ENCODE peak calls at places on chromosomes 6 and 20, in seven cellular contexts. K, H, Q, N, F, O and P are unnamed samples. For H3K4me1, the result is how much of the 10 kb centered on the place peaks cover.

GRCh38 chr6:129102741-129103140 is 219.8 kb downstream of the LAMA2 start:
- DNase-seq in K (no peak), H (no peak), Q (no peak), N (no peak), F (peak), O (no peak), P (peak)

GRCh38 chr20:7285918-7286556 is 518.6 kb downstream of the BMP2 start:
- DNase-seq in K (peak), H (no peak), Q (peak), N (peak), F (peak), O (peak), P (peak)

GRCh38 chr6:75526502-75527127 is 33.0 kb upstream of the FILIP1 start:
- DNase-seq in K (peak), H (no peak), Q (peak), N (peak), F (peak), O (peak), P (peak)

GRCh38 chr6:53230775-53231467 is 82.3 kb upstream of the GCM1 start:
- DNase-seq in K (no peak), H (no peak), Q (no peak), N (no peak), F (no peak), O (no peak), P (peak)

GRCh38 chr6:7590918-7591302 is 912 bp downstream of the SNRNP48 start:
- DNase-seq in K (no peak), H (no peak), Q (peak), N (peak), F (peak), O (peak), P (no peak)

GRCh38 chr20:20441259-20441658 is 73.4 kb downstream of the INSM1 start:
- DNase-seq in K (no peak), H (no peak), Q (peak), N (no peak), F (no peak), O (peak), P (no peak)

GRCh38 chr20:39568090-39568489 is 605.9 kb downstream of the DHX35 start:
- DNase-seq in K (peak), H (no peak), Q (no peak), N (no peak), F (no peak), O (no peak), P (no peak)

GRCh38 chr6:170140129-170140528 is 150.7 kb downstream of the DLL1 start:
- DNase-seq in K (no peak), H (no peak), Q (no peak), N (no peak), F (peak), O (no peak), P (no peak)

GRCh38 chr6:51515052-51515402 is 572.4 kb downstream of the PKHD1 start:
- DNase-seq in K (no peak), H (no peak), Q (no peak), N (no peak), F (no peak), O (no peak), P (peak)

GRCh38 chr20:24953204-24953565 is 4.1 kb downstream of the CST7 start:
- DNase-seq in K (no peak), H (no peak), Q (no peak), N (no peak), F (no peak), O (no peak), P (no peak)

GRCh38 chr20:62631336-62632317 is 10.7 kb upstream of the SLCO4A1 start:
- DNase-seq in K (no peak), H (no peak), Q (no peak), N (no peak), F (no peak), O (no peak), P (no peak)

GRCh38 chr20:31505903-31506302 is 8.3 kb upstream of the HM13 start:
- DNase-seq in K (no peak), H (no peak), Q (no peak), N (no peak), F (no peak), O (no peak), P (no peak)

GRCh38 chr20:31712112-31712553 is 10.5 kb downstream of the BCL2L1 start:
- DNase-seq in K (peak), H (no peak), Q (no peak), N (peak), F (no peak), O (peak), P (no peak)

GRCh38 chr6:138959521-138959920 is 28.5 kb downstream of the REPS1 start:
- DNase-seq in K (no peak), H (no peak), Q (no peak), N (no peak), F (no peak), O (no peak), P (no peak)

GRCh38 chr6:144219056-144219685 is 66.0 kb upstream of the UTRN start:
- DNase-seq in K (peak), H (no peak), Q (no peak), N (peak), F (no peak), O (peak), P (peak)

GRCh38 chr6:20542927-20543602 is 8.8 kb downstream of the CDKAL1 start:
- DNase-seq in K (peak), H (no peak), Q (no peak), N (no peak), F (no peak), O (no peak), P (no peak)

GRCh38 chr20:16128538-16129106 is 444.6 kb downstream of the KIF16B start:
- DNase-seq in K (no peak), H (no peak), Q (no peak), N (no peak), F (no peak), O (no peak), P (no peak)

GRCh38 chr20:46973801-46974200 is 79.2 kb downstream of the EYA2 start:
- DNase-seq in K (no peak), H (no peak), Q (no peak), N (no peak), F (no peak), O (no peak), P (peak)

GRCh38 chr6:52560462-52560861 is 16.4 kb downstream of the TRAM2 start:
- DNase-seq in K (no peak), H (no peak), Q (no peak), N (no peak), F (no peak), O (peak), P (no peak)

GRCh38 chr20:11431613-11432012 is 486.1 kb upstream of the BTBD3 start:
- DNase-seq in K (no peak), H (no peak), Q (no peak), N (no peak), F (no peak), O (no peak), P (no peak)

GRCh38 chr6:106629859-106630163 is 433 bp downstream of the QRSL1 start:
- DNase-seq in K (no peak), H (no peak), Q (no peak), N (no peak), F (no peak), O (no peak), P (no peak)

GRCh38 chr6:107435798-107436197 is 23.6 kb downstream of the PDSS2 start:
- DNase-seq in K (no peak), H (no peak), Q (no peak), N (no peak), F (no peak), O (no peak), P (no peak)

GRCh38 chr6:164247106-164247505 is 832.6 kb downstream of the QKI start:
- DNase-seq in K (no peak), H (no peak), Q (no peak), N (no peak), F (no peak), O (no peak), P (peak)

GRCh38 chr6:138647006-138647405 is 126.6 kb upstream of the CCDC28A start:
- DNase-seq in K (no peak), H (no peak), Q (no peak), N (no peak), F (no peak), O (no peak), P (no peak)

GRCh38 chr6:142537612-142538478 is 236.0 kb downstream of the ADGRG6 start:
- DNase-seq in K (no peak), H (no peak), Q (peak), N (no peak), F (no peak), O (peak), P (peak)

GRCh38 chr6:159979136-159979874 is 10.4 kb downstream of the IGF2R start:
- DNase-seq in K (peak), H (no peak), Q (peak), N (no peak), F (no peak), O (no peak), P (peak)

GRCh38 chr6:146289816-146290588 is 253.6 kb upstream of the RAB32 start:
- DNase-seq in K (no peak), H (no peak), Q (no peak), N (peak), F (peak), O (no peak), P (peak)

GRCh38 chr20:36792422-36792821 is 18.9 kb upstream of the DSN1 start:
- DNase-seq in K (peak), H (no peak), Q (peak), N (peak), F (no peak), O (peak), P (peak)

GRCh38 chr6:116003668-116004067 is 57.0 kb downstream of the FRK start:
- DNase-seq in K (no peak), H (no peak), Q (no peak), N (no peak), F (no peak), O (no peak), P (no peak)

GRCh38 chr6:2949121-2949520 is 22.2 kb downstream of the SERPINB6 start:
- DNase-seq in K (no peak), H (no peak), Q (peak), N (no peak), F (no peak), O (no peak), P (no peak)

GRCh38 chr6:154841109-154841508 is 107.9 kb downstream of the SCAF8 start:
- DNase-seq in K (no peak), H (no peak), Q (no peak), N (no peak), F (no peak), O (no peak), P (no peak)

GRCh38 chr6:43926644-43927524 is 156.9 kb downstream of the VEGFA start:
- DNase-seq in K (no peak), H (no peak), Q (peak), N (peak), F (peak), O (peak), P (peak)

GRCh38 chr20:47256665-47257236 is 99.7 kb downstream of the ZMYND8 start:
- DNase-seq in K (no peak), H (no peak), Q (no peak), N (no peak), F (no peak), O (no peak), P (no peak)

GRCh38 chr6:39208233-39208720 is 21.0 kb downstream of the KCNK5 start:
- DNase-seq in K (no peak), H (no peak), Q (no peak), N (no peak), F (no peak), O (no peak), P (peak)

GRCh38 chr6:144262470-144263369 is 22.4 kb upstream of the UTRN start:
- DNase-seq in K (no peak), H (no peak), Q (no peak), N (no peak), F (no peak), O (peak), P (no peak)

GRCh38 chr6:15398657-15399287 is 152.9 kb downstream of the JARID2 start:
- DNase-seq in K (peak), H (no peak), Q (peak), N (no peak), F (no peak), O (no peak), P (no peak)
- H3K4me1 ChIP-seq in K (under half), H (under half), Q (under half), N (under half), F (under half), O (under half), P (under half)

GRCh38 chr6:157984686-157985225 is 3.1 kb downstream of the SYNJ2 start:
- DNase-seq in K (no peak), H (no peak), Q (no peak), N (no peak), F (no peak), O (no peak), P (no peak)

GRCh38 chr6:157982297-157982579 is 575 bp downstream of the SYNJ2 start:
- DNase-seq in K (peak), H (no peak), Q (peak), N (peak), F (no peak), O (peak), P (peak)

GRCh38 chr6:157982580-157983438 is 1.1 kb downstream of the SYNJ2 start:
- DNase-seq in K (peak), H (no peak), Q (peak), N (no peak), F (peak), O (peak), P (no peak)

GRCh38 chr6:157984165-157984564 is 2.5 kb downstream of the SYNJ2 start:
- DNase-seq in K (no peak), H (no peak), Q (no peak), N (no peak), F (peak), O (no peak), P (no peak)

GRCh38 chr6:157983439-157984119 is 1.9 kb downstream of the SYNJ2 start:
- DNase-seq in K (no peak), H (no peak), Q (peak), N (no peak), F (peak), O (no peak), P (no peak)
- H3K4me3 ChIP-seq in K (no peak), H (no peak), Q (peak), N (peak), F (peak), O (no peak), P (no peak)

DNA sequence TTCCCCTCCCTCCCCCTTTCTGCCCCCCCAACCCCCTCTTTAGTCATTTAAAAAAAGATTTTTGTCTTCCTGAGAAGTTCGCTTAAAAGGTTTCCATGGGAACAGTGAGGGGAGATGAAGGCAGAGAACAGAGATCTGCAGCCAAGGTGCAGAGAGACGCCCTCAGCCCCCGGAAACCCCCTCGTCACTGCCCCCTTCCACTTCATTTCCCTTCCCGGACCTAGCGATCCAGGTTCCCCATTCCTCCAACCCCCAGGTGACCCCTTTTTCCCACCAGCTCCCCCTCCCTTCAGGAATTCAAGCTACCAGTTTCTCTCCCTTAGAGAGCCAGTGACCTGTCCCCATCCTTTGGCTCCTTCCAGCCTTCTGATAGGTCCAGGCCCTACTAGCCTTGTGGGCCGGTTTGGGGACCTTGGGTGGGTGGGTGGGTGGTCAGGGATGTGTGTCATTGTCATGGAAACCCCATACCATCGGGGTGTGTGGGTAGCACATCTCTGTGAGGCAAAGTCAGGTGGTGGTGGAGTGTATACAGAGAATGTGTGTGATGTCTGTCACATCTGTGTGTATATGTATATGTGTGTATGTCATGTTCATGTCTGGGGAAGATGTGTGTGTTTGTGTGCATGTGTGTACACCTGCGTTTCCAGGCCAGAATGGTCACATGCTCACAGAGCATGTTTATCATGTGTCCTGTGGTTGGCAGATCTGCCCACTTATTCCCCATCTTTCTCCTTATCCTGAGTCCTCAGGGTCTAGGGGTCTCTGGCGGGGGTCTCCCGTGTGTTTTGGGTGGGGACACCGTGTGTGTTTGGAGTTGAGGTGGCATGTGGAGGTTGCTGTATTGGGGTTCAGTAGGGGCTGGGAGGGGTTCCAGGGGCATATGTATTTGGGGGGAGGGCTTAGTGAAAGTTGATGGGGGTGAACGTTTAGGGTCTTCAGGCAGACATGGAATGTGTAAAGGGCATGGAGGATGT is 7.0 kb downstream of the SYNGAP1 start:
- DNase-seq in K (no peak), H (no peak), Q (peak), N (no peak), F (no peak), O (no peak), P (no peak)
- H3K27ac ChIP-seq in K (peak), H (peak), Q (peak), N (peak), F (peak), O (peak), P (no peak)

DNA sequence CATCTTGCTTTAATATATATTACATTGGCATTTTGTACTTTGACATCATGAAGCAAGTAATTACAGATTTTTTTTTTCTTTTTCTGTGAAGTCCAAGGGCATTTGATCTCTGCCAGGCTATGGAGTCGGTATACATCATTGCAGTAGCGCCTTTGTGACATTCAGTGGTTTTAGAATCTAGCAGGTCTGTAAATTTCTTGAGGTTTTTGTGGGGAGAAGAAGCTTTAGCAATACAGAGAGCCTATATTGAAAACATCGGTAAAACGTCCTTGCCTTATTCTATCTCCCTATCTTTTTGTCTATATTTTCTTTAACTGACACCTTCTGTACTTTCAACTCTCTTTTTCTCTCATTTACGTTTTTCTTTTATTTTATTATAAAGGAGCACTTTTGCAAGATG is 47.2 kb downstream of the DUSP22 start:
- DNase-seq in K (no peak), H (no peak), Q (no peak), N (no peak), F (no peak), O (peak), P (no peak)
- H3K4me1 ChIP-seq in K (under half), H (under half), Q (under half), N (under half), F (under half), O (under half), P (under half)

GRCh38 chr6:84033523-84034451 is at the start of gene MRAP2:
- DNase-seq in K (no peak), H (no peak), Q (peak), N (peak), F (no peak), O (peak), P (peak)
- H3K4me3 ChIP-seq in K (no peak), H (peak), Q (peak), N (peak), F (peak), O (peak), P (peak)

GRCh38 chr20:50472693-50473610 is 37.2 kb upstream of the PTPN1 start:
- DNase-seq in K (no peak), H (no peak), Q (no peak), N (no peak), F (peak), O (no peak), P (no peak)
- H3K27ac ChIP-seq in K (no peak), H (no peak), Q (no peak), N (no peak), F (no peak), O (no peak), P (no peak)

GRCh38 chr20:49694450-49695071 is 19.1 kb downstream of the B4GALT5 start:
- DNase-seq in K (no peak), H (no peak), Q (peak), N (no peak), F (no peak), O (peak), P (no peak)
- H3K4me1 ChIP-seq in K (under half), H (half or more), Q (under half), N (under half), F (under half), O (under half), P (under half)

GRCh38 chr20:43917380-43917779 is 2.7 kb downstream of the TOX2 start:
- DNase-seq in K (no peak), H (no peak), Q (no peak), N (no peak), F (no peak), O (no peak), P (no peak)
- H3K4me3 ChIP-seq in K (peak), H (peak), Q (no peak), N (no peak), F (no peak), O (no peak), P (no peak)

GRCh38 chr6:72976389-72976900 is 248.9 kb downstream of the KHDC1L start:
- DNase-seq in K (no peak), H (no peak), Q (no peak), N (no peak), F (no peak), O (no peak), P (no peak)

GRCh38 chr6:72977114-72977513 is 248.2 kb downstream of the KHDC1L start:
- DNase-seq in K (no peak), H (no peak), Q (no peak), N (no peak), F (no peak), O (no peak), P (no peak)

GRCh38 chr6:72975346-72975745 is 249.9 kb downstream of the KHDC1L start:
- DNase-seq in K (peak), H (no peak), Q (no peak), N (peak), F (no peak), O (no peak), P (no peak)

GRCh38 chr6:72969666-72970065 is 255.6 kb downstream of the KHDC1L start:
- DNase-seq in K (no peak), H (no peak), Q (no peak), N (no peak), F (no peak), O (no peak), P (no peak)

GRCh38 chr6:72974276-72974675 is 251.0 kb downstream of the KHDC1L start:
- DNase-seq in K (no peak), H (no peak), Q (no peak), N (no peak), F (no peak), O (no peak), P (no peak)
- H3K27ac ChIP-seq in K (no peak), H (no peak), Q (no peak), N (no peak), F (no peak), O (no peak), P (no peak)

DNA sequence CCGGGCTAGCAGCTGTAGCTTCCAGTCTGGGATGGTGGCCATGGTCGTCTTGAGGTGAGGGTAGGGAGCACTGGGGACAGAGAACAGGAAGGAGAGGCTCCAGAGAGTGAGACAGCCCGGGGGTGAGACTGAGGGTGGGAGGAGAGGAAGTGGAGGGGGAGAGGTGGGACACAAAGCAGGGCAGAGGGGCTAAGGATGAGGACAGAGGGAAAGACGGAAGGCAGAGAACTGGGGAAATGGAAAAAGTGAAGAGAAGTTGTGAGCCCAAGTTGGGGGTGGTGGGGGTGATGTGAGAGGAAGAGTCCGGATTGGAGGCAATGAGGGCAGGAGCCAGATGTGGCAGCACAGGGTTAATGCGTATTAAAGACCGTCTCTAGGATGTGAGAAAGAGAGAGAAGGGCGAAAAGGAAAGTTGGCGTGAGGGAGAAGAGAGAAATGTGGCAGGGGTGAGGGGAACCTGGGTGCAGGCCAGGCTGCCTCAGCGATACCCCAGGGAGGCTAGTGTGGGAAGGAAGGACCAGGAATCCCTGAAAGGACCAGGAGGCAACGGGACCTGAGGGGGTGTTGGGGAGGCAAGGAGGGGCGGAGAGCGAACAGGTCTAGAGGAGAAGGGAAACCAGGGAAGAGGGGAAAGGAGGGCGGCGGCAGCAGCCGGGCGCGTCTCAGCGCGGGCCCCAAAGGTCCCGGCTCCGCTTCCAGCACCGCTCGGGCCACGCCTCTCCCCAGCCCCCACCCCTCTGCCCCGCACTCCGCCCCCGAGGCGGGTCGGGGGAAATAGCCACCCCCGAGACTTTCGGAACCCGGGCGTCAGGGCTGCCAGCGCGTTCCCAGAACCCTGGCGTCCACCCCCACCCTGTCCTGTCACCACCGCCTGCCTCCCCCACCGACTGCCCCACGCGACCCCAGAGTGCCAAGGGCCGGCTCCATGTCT is at the start of gene PPP1R18:
- DNase-seq in K (peak), H (peak), Q (no peak), N (peak), F (peak), O (peak), P (peak)
- H3K4me1 ChIP-seq in K (under half), H (half or more), Q (under half), N (under half), F (under half), O (under half), P (under half)